ENCODE peak calls at places on chromosomes 1 and 21, in four cellular contexts. A is PC-3, X is PC-9, V is HCT116. Q is an unnamed sample.
A peak's percentile ranks its signal among the peaks of the same experiment; 100 is the strongest.

GRCh38 chr1:103416681-103417318 is 108.7 kb upstream of the RNPC3 start:
- DNase-seq in A (no peak), V (no peak), X (no peak), Q (no peak)

GRCh38 chr1:46180082-46180616 is 3.9 kb upstream of the P3R3URF start:
- DNase-seq in V (peak; percentile 41), A (peak; percentile 72), X (peak; percentile 90), Q (peak; percentile 85)

GRCh38 chr1:175641633-175642032 is 101.8 kb downstream of the TNR start:
- DNase-seq in X (no peak), V (no peak), A (no peak), Q (no peak)

GRCh38 chr1:31239653-31240241 is at the start of gene NKAIN1:
- DNase-seq in V (no peak), A (peak; percentile 22), X (no peak), Q (peak; percentile 29)

GRCh38 chr1:172742599-172743500 is 83.9 kb downstream of the FASLG start:
- DNase-seq in X (no peak), V (peak; percentile 49), A (peak; percentile 94), Q (peak; percentile 40)

GRCh38 chr1:32881291-32881690 is 5.0 kb upstream of the HPCA start:
- DNase-seq in V (no peak), A (no peak), X (no peak), Q (no peak)

GRCh38 chr1:168285419-168285790 is 4.7 kb downstream of the TBX19 start:
- DNase-seq in A (peak; percentile 85), X (peak; percentile 56), V (no peak), Q (peak; percentile 81)

GRCh38 chr21:41991659-41992058 is 18.5 kb downstream of the ZBTB21 start:
- DNase-seq in V (no peak), A (no peak), X (no peak), Q (no peak)

GRCh38 chr1:219189021-219189824 is 15.5 kb downstream of the LYPLAL1 start:
- DNase-seq in X (no peak), V (no peak), A (peak; percentile 78), Q (peak; percentile 30)

GRCh38 chr1:19028110-19028509 is 71.6 kb upstream of the IFFO2 start:
- DNase-seq in X (no peak), A (no peak), V (no peak), Q (no peak)

GRCh38 chr1:209583408-209583807 is at the start of gene CAMK1G:
- DNase-seq in A (peak; percentile 56), X (no peak), V (no peak), Q (no peak)

GRCh38 chr21:39645331-39645730 is 32.6 kb downstream of the B3GALT5 start:
- DNase-seq in V (no peak), A (no peak), X (no peak), Q (no peak)

GRCh38 chr1:74485622-74486021 is 26.8 kb downstream of the LRRC53 start:
- DNase-seq in A (no peak), V (no peak), X (no peak), Q (no peak)

GRCh38 chr1:193140254-193140653 is 18.4 kb downstream of the CDC73 start:
- DNase-seq in V (no peak), X (no peak), A (no peak), Q (no peak)

DNA sequence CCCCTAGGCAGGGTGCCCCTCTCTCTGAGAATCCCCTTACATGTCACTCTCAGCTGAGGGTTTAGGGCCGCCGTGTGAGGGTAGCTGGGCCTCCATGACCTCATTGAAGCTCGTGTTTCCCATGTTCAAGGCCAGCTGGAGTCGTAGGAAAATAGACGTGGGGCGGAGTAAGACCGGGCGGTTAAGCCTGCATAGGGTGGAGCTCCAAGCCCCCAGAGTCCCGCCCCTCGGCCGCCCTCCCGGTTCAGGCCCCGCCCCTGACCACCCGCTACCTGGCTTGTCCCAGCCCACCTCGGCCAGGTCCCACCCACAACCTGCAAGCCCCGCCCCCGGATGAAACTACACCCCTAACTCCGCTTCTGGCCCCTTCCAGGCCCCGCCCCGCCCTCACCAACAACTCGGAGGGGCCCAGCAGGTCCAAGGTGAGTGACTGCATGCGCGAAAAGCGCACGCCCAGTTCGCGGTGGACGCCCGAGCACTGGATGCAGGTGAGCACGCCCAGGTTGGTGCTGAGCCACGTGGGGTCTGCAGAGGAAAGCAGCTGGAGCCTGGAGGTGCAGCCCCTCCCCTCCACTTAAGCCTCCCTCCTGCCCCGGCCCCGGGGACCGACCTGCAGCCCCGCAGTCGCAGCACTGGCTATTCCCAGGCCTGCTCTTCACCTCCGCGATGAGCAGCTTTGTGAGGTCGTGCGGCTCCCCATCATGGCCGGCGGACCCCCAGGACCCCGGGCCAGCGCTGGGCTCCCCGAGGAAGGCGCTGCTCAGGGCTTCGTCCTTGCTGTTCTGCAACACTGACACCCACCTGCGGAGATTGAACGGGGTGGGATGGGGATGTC is 12.2 kb upstream of the TCEA3 start:
- DNase-seq in X (no peak), A (no peak), V (no peak), Q (no peak)
- H3K36me3 ChIP-seq in X (no peaks in the 10 kb centered on the region), A (no peaks in the 10 kb centered on the region), V (no peaks in the 10 kb centered on the region), Q (no peaks in the 10 kb centered on the region)

GRCh38 chr21:31108969-31109368 is 70.7 kb upstream of the KRTAP19-8 start:
- DNase-seq in X (no peak), A (peak; percentile 45), V (no peak), Q (no peak)
- TF ChIP-seq CTCF in X (no peak), A (peak; percentile 54), V (peak; percentile 10), Q (peak; percentile 36)

GRCh38 chr1:116258668-116259419 is 114.2 kb upstream of the ATP1A1 start:
- DNase-seq in X (no peak), A (no peak), V (no peak), Q (no peak)
- H2AFZ ChIP-seq in X (no peak overlapping the region), A (no peak overlapping the region), V (no peak overlapping the region), Q (no peak overlapping the region)

GRCh38 chr1:12406218-12407021 is 176.6 kb downstream of the VPS13D start:
- DNase-seq in X (no peak), A (no peak), V (no peak), Q (no peak)

GRCh38 chr1:12407050-12407961 is 177.5 kb downstream of the VPS13D start:
- DNase-seq in V (peak; percentile 12), A (peak; percentile 90), X (peak; percentile 55), Q (peak; percentile 52)

GRCh38 chr1:12408662-12409061 is 178.8 kb downstream of the VPS13D start:
- DNase-seq in A (no peak), V (no peak), X (no peak), Q (no peak)

GRCh38 chr1:12409676-12410075 is 179.8 kb downstream of the VPS13D start:
- DNase-seq in V (no peak), A (no peak), X (no peak), Q (no peak)

DNA sequence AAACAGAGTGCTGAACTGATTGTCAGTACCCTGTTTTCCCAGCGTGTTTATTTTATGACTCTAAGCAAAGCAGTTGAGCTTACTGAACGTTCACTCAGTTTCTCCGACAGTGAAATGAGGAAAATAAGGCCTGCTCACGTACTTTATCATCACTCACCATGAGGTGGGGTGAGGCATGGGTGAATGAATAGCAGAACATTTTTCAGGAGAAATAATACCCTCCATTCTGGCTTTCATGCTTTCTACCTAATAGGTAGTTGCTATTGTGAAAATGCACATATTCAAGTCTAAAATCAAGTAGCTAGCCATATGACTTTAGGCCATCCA is 178.1 kb downstream of the VPS13D start:
- DNase-seq in V (no peak), A (no peak), X (no peak), Q (no peak)
- H3K36me3 ChIP-seq in V (peaks cover 14% of the 10 kb centered on the region), A (peaks cover 31% of the 10 kb centered on the region), X (no peaks in the 10 kb centered on the region), Q (peaks cover 4% of the 10 kb centered on the region)

DNA sequence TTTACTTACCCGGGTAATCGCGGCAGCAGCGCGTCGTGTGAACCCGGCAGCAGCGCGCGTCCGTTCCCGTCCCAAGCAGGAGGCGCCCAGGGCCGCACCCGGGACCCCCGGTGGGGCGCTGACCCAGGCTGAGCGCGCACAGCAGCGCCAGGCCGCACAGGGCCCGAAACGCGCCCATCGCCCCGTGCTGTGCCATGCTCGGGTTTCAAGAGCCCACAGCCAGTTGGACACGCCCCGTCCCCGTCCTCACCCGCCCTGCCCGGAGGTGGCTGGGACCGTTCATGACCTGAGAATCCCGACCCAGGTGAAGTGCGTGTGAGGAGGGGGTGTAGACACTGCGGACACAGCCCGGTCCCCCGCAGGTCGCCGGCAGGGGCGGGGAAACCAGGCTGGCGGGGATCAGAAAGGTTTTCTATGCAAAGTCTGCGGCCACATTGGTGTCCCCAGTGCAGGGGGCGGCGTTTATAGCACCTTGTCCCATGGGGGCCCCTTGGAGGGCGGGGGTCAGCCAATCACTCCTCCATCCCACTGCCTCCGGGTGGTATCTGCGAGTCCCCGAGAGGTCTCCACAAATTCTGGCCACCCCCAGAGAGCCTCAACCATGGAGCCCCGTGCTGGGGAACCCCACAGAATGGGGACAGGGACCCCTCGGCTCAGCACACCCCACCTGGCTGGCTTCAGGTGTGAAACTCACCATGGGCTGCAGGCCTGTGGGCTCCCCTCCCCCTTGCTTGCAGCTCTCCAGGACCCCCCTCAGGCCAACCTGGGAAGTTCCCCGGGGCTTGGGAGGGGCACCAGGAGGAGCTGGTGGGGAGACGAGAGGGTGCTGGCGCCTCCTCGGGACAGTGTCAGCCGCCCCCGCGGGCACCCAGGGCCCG is at the start of gene TNFRSF18:
- DNase-seq in X (no peak), A (peak; percentile 79), V (peak; percentile 23), Q (no peak)
- TF ChIP-seq CTCF in X (no peak), A (peak; percentile 31), V (no peak), Q (no peak)

GRCh38 chr1:89843279-89844121 is 22.7 kb downstream of the LRRC8D start:
- DNase-seq in A (peak; percentile 67), X (peak; percentile 45), V (no peak), Q (peak; percentile 63)
- H2AFZ ChIP-seq in A (peak overlapping the region; percentile 98), X (peak overlapping the region; percentile 89), V (peak overlapping the region; percentile 89), Q (peak overlapping the region; percentile 89)

Q was measured in mammary epithelial cell.